ENCODE peak calls at places on chromosomes 4 and X, in six cellular contexts. One of them, this sample, is unnamed.
A peak's percentile ranks its signal among the peaks of the same experiment; 100 is the strongest.

GRCh38 chr4:128385683-128386304 is 98.2 kb upstream of the PGRMC2 start:
- DNase-seq in NCI-H69: peak; percentile 86
- DNase-seq in activated T-helper 1 cell treated with Interleukin-2 at 50 U/mL for 16 hours: no peak
- DNase-seq in NCI-H1105: no peak
- DNase-seq in foreskin melanocyte: no peak
- DNase-seq in left ventricle myocardium superior: no peak
- DNase-seq in this sample: no peak

GRCh38 chrX:7706032-7706431 is 136.9 kb upstream of the VCX start:
- DNase-seq in foreskin melanocyte: no peak
- DNase-seq in NCI-H69: peak; percentile 53
- DNase-seq in activated T-helper 1 cell treated with Interleukin-2 at 50 U/mL for 16 hours: no peak
- DNase-seq in left ventricle myocardium superior: no peak
- DNase-seq in NCI-H1105: no peak
- DNase-seq in this sample: no peak

GRCh38 chrX:115058276-115058675 is 40.9 kb upstream of the IL13RA2 start:
- DNase-seq in foreskin melanocyte: no peak
- DNase-seq in NCI-H69: no peak
- DNase-seq in NCI-H1105: no peak
- DNase-seq in activated T-helper 1 cell treated with Interleukin-2 at 50 U/mL for 16 hours: no peak
- DNase-seq in left ventricle myocardium superior: no peak
- DNase-seq in this sample: no peak

GRCh38 chrX:101176439-101176838 is 43.1 kb upstream of the DRP2 start:
- DNase-seq in NCI-H69: no peak
- DNase-seq in foreskin melanocyte: no peak
- DNase-seq in activated T-helper 1 cell treated with Interleukin-2 at 50 U/mL for 16 hours: no peak
- DNase-seq in NCI-H1105: no peak
- DNase-seq in left ventricle myocardium superior: no peak
- DNase-seq in this sample: no peak

GRCh38 chrX:21800344-21800770 is 39.1 kb upstream of the MBTPS2 start:
- DNase-seq in left ventricle myocardium superior: no peak
- DNase-seq in foreskin melanocyte: no peak
- DNase-seq in activated T-helper 1 cell treated with Interleukin-2 at 50 U/mL for 16 hours: no peak
- DNase-seq in NCI-H1105: no peak
- DNase-seq in NCI-H69: peak; percentile 32
- DNase-seq in this sample: no peak

GRCh38 chrX:123425904-123426303 is 241.8 kb downstream of the GRIA3 start:
- DNase-seq in activated T-helper 1 cell treated with Interleukin-2 at 50 U/mL for 16 hours: no peak
- DNase-seq in NCI-H69: no peak
- DNase-seq in left ventricle myocardium superior: no peak
- DNase-seq in NCI-H1105: no peak
- DNase-seq in foreskin melanocyte: no peak
- DNase-seq in this sample: no peak

GRCh38 chr4:7859350-7859749 is 80.3 kb downstream of the AFAP1 start:
- DNase-seq in NCI-H69: no peak
- DNase-seq in foreskin melanocyte: no peak
- DNase-seq in activated T-helper 1 cell treated with Interleukin-2 at 50 U/mL for 16 hours: no peak
- DNase-seq in NCI-H1105: no peak
- DNase-seq in left ventricle myocardium superior: no peak
- DNase-seq in this sample: no peak

GRCh38 chr4:128916832-128917231 is 107.3 kb downstream of the JADE1 start:
- DNase-seq in foreskin melanocyte: no peak
- DNase-seq in NCI-H69: no peak
- DNase-seq in left ventricle myocardium superior: no peak
- DNase-seq in activated T-helper 1 cell treated with Interleukin-2 at 50 U/mL for 16 hours: no peak
- DNase-seq in NCI-H1105: no peak
- DNase-seq in this sample: no peak

GRCh38 chr4:146340798-146341197 is 126.5 kb downstream of the REELD1 start:
- DNase-seq in foreskin melanocyte: no peak
- DNase-seq in NCI-H69: peak; percentile 37
- DNase-seq in activated T-helper 1 cell treated with Interleukin-2 at 50 U/mL for 16 hours: no peak
- DNase-seq in left ventricle myocardium superior: no peak
- DNase-seq in NCI-H1105: no peak
- DNase-seq in this sample: no peak

This sample was measured in activated CD4-positive, CD25-positive, alpha-beta regulatory T cell.